ENCODE peak calls at places on chromosomes 11 and 22, in six cellular contexts. One of them, this sample, is unnamed.

GRCh38 chr11:123137496-123138270 is 57.4 kb downstream of the CLMP start:
- DNase-seq in K562: no peak
- DNase-seq in GM12891: peak; percentile 19
- DNase-seq in HepG2: no peak
- DNase-seq in GM12878: no peak
- DNase-seq in H1: peak; percentile 71
- DNase-seq in this sample: no peak

GRCh38 chr11:46947399-46948077 is 11.0 kb downstream of the CSTPP1 start:
- DNase-seq in K562: no peak
- DNase-seq in GM12891: no peak
- DNase-seq in HepG2: no peak
- DNase-seq in GM12878: no peak
- DNase-seq in H1: no peak
- DNase-seq in this sample: no peak

GRCh38 chr22:23120415-23120899 is 21.3 kb downstream of the RSPH14 start:
- DNase-seq in K562: peak; percentile 65
- DNase-seq in GM12891: no peak
- DNase-seq in HepG2: no peak
- DNase-seq in GM12878: no peak
- DNase-seq in H1: no peak
- DNase-seq in this sample: no peak

GRCh38 chr11:8593935-8594909 is at the start of gene STK33:
- DNase-seq in K562: no peak
- DNase-seq in GM12891: peak; percentile 80
- DNase-seq in HepG2: peak; percentile 43
- DNase-seq in GM12878: no peak
- DNase-seq in H1: peak; percentile 88
- DNase-seq in this sample: peak; percentile 78

GRCh38 chr22:36541831-36542391 is 12.9 kb upstream of the EIF3D start:
- DNase-seq in K562: peak; percentile 56
- DNase-seq in GM12891: no peak
- DNase-seq in HepG2: no peak
- DNase-seq in GM12878: no peak
- DNase-seq in H1: no peak
- DNase-seq in this sample: no peak

GRCh38 chr11:9711454-9712307 is 47.8 kb downstream of the SWAP70 start:
- DNase-seq in K562: no peak
- DNase-seq in GM12891: no peak
- DNase-seq in HepG2: no peak
- DNase-seq in GM12878: no peak
- DNase-seq in H1: no peak
- DNase-seq in this sample: no peak

GRCh38 chr11:121723261-121723741 is 270.5 kb upstream of the SORL1-AS1 start:
- DNase-seq in K562: no peak
- DNase-seq in GM12891: no peak
- DNase-seq in HepG2: no peak
- DNase-seq in GM12878: no peak
- DNase-seq in H1: peak; percentile 58
- DNase-seq in this sample: no peak

GRCh38 chr22:38345782-38346181 is 28.5 kb upstream of the CSNK1E start:
- DNase-seq in K562: no peak
- DNase-seq in GM12891: no peak
- DNase-seq in HepG2: no peak
- DNase-seq in GM12878: no peak
- DNase-seq in H1: peak; percentile 35
- DNase-seq in this sample: no peak

GRCh38 chr22:22460635-22461034 is 47.9 kb downstream of the ZNF280B start:
- DNase-seq in K562: peak; percentile 86
- DNase-seq in GM12891: no peak
- DNase-seq in HepG2: peak; percentile 18
- DNase-seq in GM12878: no peak
- DNase-seq in H1: no peak
- DNase-seq in this sample: no peak

GRCh38 chr11:46889689-46890475 is 28.5 kb downstream of the LRP4 start:
- DNase-seq in K562: peak; percentile 72
- DNase-seq in GM12891: peak; percentile 61
- DNase-seq in HepG2: peak; percentile 65
- DNase-seq in GM12878: peak; percentile 32
- DNase-seq in H1: peak; percentile 91
- DNase-seq in this sample: peak; percentile 56

GRCh38 chr11:119745112-119745511 is 16.1 kb upstream of the NECTIN1 start:
- DNase-seq in K562: no peak
- DNase-seq in GM12891: no peak
- DNase-seq in HepG2: no peak
- DNase-seq in GM12878: no peak
- DNase-seq in H1: no peak
- DNase-seq in this sample: no peak

GRCh38 chr11:64522036-64522435 is 69.0 kb upstream of the SLC22A12 start:
- DNase-seq in K562: no peak
- DNase-seq in GM12891: no peak
- DNase-seq in HepG2: no peak
- DNase-seq in GM12878: no peak
- DNase-seq in H1: no peak
- DNase-seq in this sample: no peak

GRCh38 chr11:106344392-106344791 is 266.9 kb downstream of the AASDHPPT start:
- DNase-seq in K562: no peak
- DNase-seq in GM12891: no peak
- DNase-seq in HepG2: no peak
- DNase-seq in GM12878: no peak
- DNase-seq in H1: no peak
- DNase-seq in this sample: no peak

GRCh38 chr22:19527861-19528417 is 3.7 kb upstream of the CLDN5 start:
- DNase-seq in K562: no peak
- DNase-seq in GM12891: no peak
- DNase-seq in HepG2: no peak
- DNase-seq in GM12878: no peak
- DNase-seq in H1: no peak
- DNase-seq in this sample: no peak

GRCh38 chr11:3124821-3125220 is 40.3 kb downstream of the OSBPL5 start:
- DNase-seq in K562: no peak
- DNase-seq in GM12891: no peak
- DNase-seq in HepG2: no peak
- DNase-seq in GM12878: no peak
- DNase-seq in H1: no peak
- DNase-seq in this sample: no peak

GRCh38 chr22:39135092-39135896 is 17.2 kb downstream of the CBX7 start:
- DNase-seq in K562: peak; percentile 71
- DNase-seq in GM12891: peak; percentile 81
- DNase-seq in HepG2: peak; percentile 55
- DNase-seq in GM12878: no peak
- DNase-seq in H1: peak; percentile 90
- DNase-seq in this sample: peak; percentile 65

DNA sequence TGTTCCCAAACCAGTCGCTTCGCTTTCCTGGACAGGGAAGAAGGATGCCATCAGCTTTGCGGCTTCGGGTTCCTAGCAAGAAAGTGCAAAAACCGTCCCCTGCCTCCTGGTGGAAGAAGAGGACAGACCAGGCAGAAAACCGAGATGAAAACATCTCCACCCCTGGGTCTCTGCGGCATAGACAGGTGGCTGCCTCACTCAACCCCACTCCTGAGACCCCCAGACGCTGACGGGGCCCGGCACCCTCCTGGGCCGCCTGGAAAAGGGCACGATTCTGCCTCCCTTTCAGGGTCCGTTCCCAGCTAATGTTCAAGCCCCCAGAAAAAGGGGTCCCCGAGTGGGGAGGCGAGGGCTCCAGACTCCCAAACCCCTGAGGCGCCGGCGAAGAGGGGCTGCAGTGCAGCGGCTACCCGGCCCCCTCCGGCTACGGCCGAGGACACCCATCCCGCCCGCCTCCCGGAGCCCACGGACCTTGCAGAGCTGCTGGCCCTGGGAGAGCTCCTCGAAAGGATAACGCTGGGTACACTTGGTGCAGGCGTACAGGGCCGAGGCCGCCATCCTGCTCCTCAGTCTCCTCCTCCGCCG is 569 bp downstream of the FAM76B start:
- DNase-seq in K562: peak; percentile 21
- DNase-seq in GM12891: no peak
- DNase-seq in HepG2: peak; percentile 30
- DNase-seq in GM12878: no peak
- DNase-seq in H1: no peak
- DNase-seq in this sample: peak; percentile 14
- TF ChIP-seq POLR2A in K562: no peak
- TF ChIP-seq POLR2A in GM12891: peak; percentile 75
- TF ChIP-seq POLR2A in HepG2: no peak
- TF ChIP-seq POLR2A in GM12878: no peak
- TF ChIP-seq POLR2A in H1: no peak
- TF ChIP-seq POLR2A in this sample: peak; percentile 76

GRCh38 chr11:61744181-61744580 is 8.3 kb upstream of the MYRF start:
- DNase-seq in K562: no peak
- DNase-seq in GM12891: no peak
- DNase-seq in HepG2: no peak
- DNase-seq in GM12878: no peak
- DNase-seq in H1: no peak
- DNase-seq in this sample: no peak

GRCh38 chr11:61746654-61747388 is 5.6 kb upstream of the MYRF start:
- DNase-seq in K562: no peak
- DNase-seq in GM12891: no peak
- DNase-seq in HepG2: no peak
- DNase-seq in GM12878: no peak
- DNase-seq in H1: no peak
- DNase-seq in this sample: no peak

GRCh38 chr11:61747389-61748285 is 4.8 kb upstream of the MYRF start:
- DNase-seq in K562: peak; percentile 89
- DNase-seq in GM12891: peak; percentile 81
- DNase-seq in HepG2: peak; percentile 67
- DNase-seq in GM12878: no peak
- DNase-seq in H1: peak; percentile 94
- DNase-seq in this sample: peak; percentile 78

GRCh38 chr11:61744609-61745156 is 7.8 kb upstream of the MYRF start:
- DNase-seq in K562: no peak
- DNase-seq in GM12891: no peak
- DNase-seq in HepG2: no peak
- DNase-seq in GM12878: no peak
- DNase-seq in H1: no peak
- DNase-seq in this sample: no peak

DNA sequence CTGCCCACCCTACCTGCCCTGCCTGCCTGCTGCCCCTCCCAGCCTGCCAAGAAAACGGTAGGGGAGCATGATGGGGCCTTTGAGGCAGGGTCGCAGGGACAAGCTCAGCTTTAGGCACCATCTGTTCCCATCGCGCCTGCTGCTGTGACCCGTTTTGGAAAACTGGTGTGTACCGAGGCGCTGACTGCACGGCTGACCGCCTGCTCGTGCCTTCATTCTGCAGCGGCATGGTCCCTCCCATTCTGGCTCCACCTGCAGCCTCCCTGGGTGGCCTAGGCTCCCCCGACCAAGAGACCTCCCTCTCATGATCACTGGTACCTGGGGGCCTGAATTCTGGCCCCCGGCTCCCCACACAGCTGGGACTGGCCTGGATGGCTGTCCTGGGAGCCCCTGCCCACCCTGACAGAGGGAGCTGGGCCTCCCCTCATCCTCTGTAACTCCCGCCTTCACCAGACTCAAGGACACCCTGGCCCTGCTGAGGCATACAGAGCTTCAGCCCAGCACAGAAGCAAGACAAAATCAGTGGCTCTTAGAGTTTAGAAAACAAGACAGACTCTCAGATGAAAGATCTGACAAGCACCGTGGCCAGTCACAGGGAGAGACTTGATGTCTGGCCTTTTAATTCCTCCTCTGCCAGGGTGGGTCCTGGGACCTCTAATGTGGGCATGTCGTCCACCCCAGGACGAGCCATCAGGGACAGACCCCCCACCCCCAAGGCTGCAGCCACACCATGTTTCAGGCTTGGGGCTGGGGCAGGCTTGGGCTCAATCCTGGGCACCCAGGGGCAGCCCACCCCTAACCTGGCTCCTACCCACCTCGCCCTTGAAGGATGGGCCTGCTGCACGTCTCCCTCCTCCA is 6.4 kb upstream of the MYRF start:
- DNase-seq in K562: no peak
- DNase-seq in GM12891: no peak
- DNase-seq in HepG2: no peak
- DNase-seq in GM12878: no peak
- DNase-seq in H1: no peak
- DNase-seq in this sample: no peak
- TF ChIP-seq TAF1 in K562: no peak
- TF ChIP-seq TAF1 in GM12891: no peak
- TF ChIP-seq TAF1 in HepG2: no peak
- TF ChIP-seq TAF1 in GM12878: no peak
- TF ChIP-seq TAF1 in H1: no peak
- TF ChIP-seq TAF1 in this sample: no peak

DNA sequence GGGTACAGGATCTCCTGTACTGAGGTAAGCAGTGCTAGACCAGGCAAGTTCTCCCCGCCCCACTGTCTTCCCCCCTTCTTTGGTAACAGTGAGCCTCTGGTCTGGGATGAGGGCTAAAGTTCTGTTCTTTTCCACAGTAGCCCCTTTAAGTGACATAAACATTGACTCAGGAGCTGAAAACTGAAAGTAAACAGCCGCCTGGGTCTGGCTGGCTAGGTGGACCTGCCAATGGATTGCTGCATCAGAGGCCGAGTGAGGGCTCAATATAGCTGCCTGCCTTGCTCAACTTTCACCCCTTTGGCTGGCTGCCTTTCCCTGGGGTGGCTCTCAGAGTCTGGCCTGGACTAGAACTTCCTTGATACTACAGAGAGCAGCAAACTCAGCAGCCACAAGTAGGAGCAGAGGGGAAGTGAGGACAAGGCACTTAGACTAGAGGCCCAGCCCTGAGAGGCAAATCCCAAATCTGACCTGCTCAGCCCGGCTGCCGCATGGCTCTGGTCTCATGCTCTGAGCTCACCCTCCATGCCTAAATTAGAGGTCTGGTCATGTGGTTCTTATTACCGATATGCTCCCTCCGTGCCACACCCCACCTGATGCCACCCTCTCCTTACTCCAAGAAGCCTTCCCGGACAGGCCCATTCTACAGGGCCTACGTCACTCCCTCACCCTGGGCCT is 9.6 kb upstream of the UCP3 start:
- DNase-seq in K562: no peak
- DNase-seq in GM12891: no peak
- DNase-seq in HepG2: peak; percentile 89
- DNase-seq in GM12878: no peak
- DNase-seq in H1: no peak
- DNase-seq in this sample: no peak
- TF ChIP-seq POLR2AphosphoS5 in K562: no peak
- TF ChIP-seq POLR2AphosphoS5 in GM12891: no peak
- TF ChIP-seq POLR2AphosphoS5 in HepG2: peak; percentile 52
- TF ChIP-seq POLR2AphosphoS5 in GM12878: no peak
- TF ChIP-seq POLR2AphosphoS5 in H1: no peak
- TF ChIP-seq POLR2AphosphoS5 in this sample: no peak

GRCh38 chr22:41204992-41205900 is at the start of gene L3MBTL2:
- DNase-seq in K562: peak; percentile 98
- DNase-seq in GM12891: peak; percentile 97
- DNase-seq in HepG2: peak; percentile 95
- DNase-seq in GM12878: peak; percentile 88
- DNase-seq in H1: peak; percentile 99
- DNase-seq in this sample: peak; percentile 99
- TF ChIP-seq POLR2A in K562: peak; percentile 91
- TF ChIP-seq POLR2A in GM12891: peak; percentile 79
- TF ChIP-seq POLR2A in HepG2: peak; percentile 76
- TF ChIP-seq POLR2A in GM12878: peak; percentile 88
- TF ChIP-seq POLR2A in H1: peak; percentile 89
- TF ChIP-seq POLR2A in this sample: peak; percentile 87

GRCh38 chr22:45518580-45518991 is 15.9 kb downstream of the FBLN1 start:
- DNase-seq in K562: no peak
- DNase-seq in GM12891: no peak
- DNase-seq in HepG2: peak; percentile 24
- DNase-seq in GM12878: no peak
- DNase-seq in H1: no peak
- DNase-seq in this sample: no peak
- TF ChIP-seq TAF1 in K562: no peak
- TF ChIP-seq TAF1 in GM12891: no peak
- TF ChIP-seq TAF1 in HepG2: no peak
- TF ChIP-seq TAF1 in GM12878: no peak
- TF ChIP-seq TAF1 in H1: no peak
- TF ChIP-seq TAF1 in this sample: no peak